ENCODE peak calls at places on chromosomes 2 and 18, in seven cellular contexts. O is GM23248, I is SK-N-SH, S is fibroblast of lung, Y is neural progenitor cell, F is mammary epithelial cell, E is OCI-LY7. T is an unnamed sample.

GRCh38 chr2:34652636-34653035 is 1053.5 kb upstream of the FAM98A start:
- DNase-seq in E (peak; percentile 4), O (peak; percentile 43), Y (peak; percentile 49), I (no peak), S (peak; percentile 1), F (no peak), T (peak; percentile 59)

GRCh38 chr18:45416168-45416567 is 199.1 kb upstream of the SLC14A2 start:
- DNase-seq in E (no peak), O (no peak), F (peak; percentile 32), S (no peak), Y (peak; percentile 16), I (peak; percentile 57), T (peak; percentile 59)

GRCh38 chr2:14675489-14675888 is 43.0 kb downstream of the LRATD1 start:
- DNase-seq in F (no peak), I (peak; percentile 19), E (no peak), O (no peak), Y (peak; percentile 51), S (no peak), T (no peak)

GRCh38 chr18:24514439-24514838 is 54.0 kb downstream of the HRH4 start:
- DNase-seq in Y (peak; percentile 52), E (peak; percentile 60), S (peak; percentile 37), F (peak; percentile 81), I (peak; percentile 39), O (peak; percentile 60), T (peak; percentile 74)

GRCh38 chr2:177242136-177242987 is 22.2 kb downstream of the NFE2L2 start:
- DNase-seq in Y (no peak), I (peak; percentile 25), F (peak; percentile 78), E (no peak), S (peak; percentile 97), O (peak; percentile 92), T (no peak)

GRCh38 chr2:118945921-118946320 is 3.9 kb downstream of the MARCO start:
- DNase-seq in O (peak; percentile 11), S (no peak), E (no peak), F (no peak), Y (no peak), I (no peak), T (no peak)

GRCh38 chr18:69265661-69266060 is 135.0 kb upstream of the DOK6 start:
- DNase-seq in O (no peak), F (no peak), E (no peak), Y (no peak), I (no peak), S (peak; percentile 63), T (no peak)

GRCh38 chr2:70385204-70385603 is 83.3 kb upstream of the FAM136A start:
- DNase-seq in O (no peak), S (no peak), I (no peak), E (no peak), Y (no peak), F (no peak), T (no peak)

GRCh38 chr2:169828141-169828811 is 1.0 kb downstream of the UBR3 start:
- DNase-seq in Y (peak; percentile 60), E (peak; percentile 56), I (peak; percentile 76), S (peak; percentile 37), F (peak; percentile 65), O (peak; percentile 54), T (peak; percentile 80)

GRCh38 chr2:149090706-149091105 is 52.2 kb downstream of the LYPD6B start:
- DNase-seq in F (no peak), E (no peak), O (peak; percentile 49), Y (no peak), I (no peak), S (no peak), T (no peak)

GRCh38 chr2:43219383-43220228 is 6.8 kb downstream of the ZFP36L2 start:
- DNase-seq in O (peak; percentile 90), F (peak; percentile 88), E (peak; percentile 94), S (peak; percentile 84), I (peak; percentile 87), Y (peak; percentile 57), T (peak; percentile 94)
- H3K79me2 ChIP-seq in O (peaks cover 30% of the 10 kb centered on the region), F (peaks cover 32% of the 10 kb centered on the region), E (peaks cover 34% of the 10 kb centered on the region), S (peaks cover 31% of the 10 kb centered on the region), I (peaks cover 44% of the 10 kb centered on the region), Y (peaks cover 31% of the 10 kb centered on the region), T (peaks cover 28% of the 10 kb centered on the region)

DNA sequence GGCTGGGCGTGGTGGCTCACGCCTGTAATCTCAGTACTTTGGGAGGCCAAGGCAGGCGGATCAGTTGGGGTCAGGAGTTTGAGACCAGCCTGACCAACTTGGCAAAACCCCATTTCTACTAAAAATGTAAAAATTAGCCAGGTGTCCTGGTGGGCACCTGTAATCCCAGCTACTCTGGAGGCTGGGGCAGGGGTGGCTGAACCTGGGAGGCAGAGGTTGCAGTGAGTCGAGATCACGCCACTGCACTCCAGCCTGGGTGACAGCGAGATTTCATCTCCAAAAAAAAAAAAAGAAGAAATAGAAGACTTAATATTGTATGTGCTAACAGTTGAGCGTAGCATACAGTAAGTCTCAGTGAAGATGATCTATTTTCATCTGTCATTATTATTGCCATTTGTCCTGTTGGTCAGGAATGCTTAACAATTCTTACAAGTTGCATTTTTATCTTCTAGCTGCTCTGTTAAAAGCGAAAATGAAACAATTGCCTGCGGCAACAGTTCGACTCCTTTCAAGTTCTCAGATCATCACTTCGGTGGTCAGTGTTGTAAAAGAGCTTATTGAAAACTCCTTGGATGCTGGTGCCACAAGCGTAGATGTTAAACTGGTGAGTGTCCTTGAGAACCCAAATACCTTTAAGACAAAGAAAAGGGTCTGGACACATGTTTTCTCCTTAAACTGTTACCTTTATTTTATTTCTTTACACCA is 7.2 kb downstream of the PMS1 start:
- DNase-seq in F (peak; percentile 39), O (no peak), E (no peak), S (no peak), Y (no peak), I (no peak), T (no peak)
- H3K79me2 ChIP-seq in F (peaks cover 40% of the 10 kb centered on the region), O (peaks cover 53% of the 10 kb centered on the region), E (peaks cover 55% of the 10 kb centered on the region), S (peaks cover 23% of the 10 kb centered on the region), Y (peaks cover 66% of the 10 kb centered on the region), I (peaks cover 38% of the 10 kb centered on the region), T (peaks cover 74% of the 10 kb centered on the region)

GRCh38 chr2:1723397-1724042 is 20.8 kb downstream of the PXDN start:
- DNase-seq in Y (no peak), I (no peak), S (no peak), O (no peak), E (no peak), F (no peak), T (no peak)
- H3K79me2 ChIP-seq in Y (peaks cover 48% of the 10 kb centered on the region), I (peaks cover 76% of the 10 kb centered on the region), S (peaks cover 57% of the 10 kb centered on the region), O (peaks cover 78% of the 10 kb centered on the region), E (no peaks in the 10 kb centered on the region), F (peaks cover 67% of the 10 kb centered on the region), T (no peaks in the 10 kb centered on the region)

GRCh38 chr2:232871835-232872736 is 2.0 kb downstream of the SNORC start:
- DNase-seq in F (no peak), I (peak; percentile 16), E (no peak), S (no peak), Y (no peak), O (no peak), T (no peak)

GRCh38 chr2:232870002-232870765 is at the start of gene SNORC:
- DNase-seq in E (no peak), O (no peak), F (no peak), S (no peak), I (peak; percentile 10), Y (no peak), T (no peak)

GRCh38 chr2:232872826-232873225 is 2.8 kb downstream of the SNORC start:
- DNase-seq in Y (no peak), S (no peak), I (peak; percentile 19), E (no peak), F (no peak), O (no peak), T (no peak)

GRCh38 chr2:232870766-232871371 is 805 bp downstream of the SNORC start:
- DNase-seq in I (no peak), O (no peak), E (no peak), S (no peak), Y (no peak), F (no peak), T (no peak)

GRCh38 chr2:232871418-232871834 is 1.4 kb downstream of the SNORC start:
- DNase-seq in F (no peak), I (peak; percentile 16), E (no peak), S (no peak), Y (no peak), O (no peak), T (no peak)
- H3K79me2 ChIP-seq in F (no peaks in the 10 kb centered on the region), I (no peaks in the 10 kb centered on the region), E (no peaks in the 10 kb centered on the region), S (no peaks in the 10 kb centered on the region), Y (no peaks in the 10 kb centered on the region), O (no peaks in the 10 kb centered on the region), T (no peaks in the 10 kb centered on the region)

GRCh38 chr2:148006249-148007007 is 14.1 kb downstream of the ORC4 start:
- DNase-seq in Y (no peak), E (no peak), I (no peak), F (no peak), O (no peak), S (no peak), T (no peak)
- H3K79me2 ChIP-seq in Y (peaks cover 100% of the 10 kb centered on the region), E (peaks cover 39% of the 10 kb centered on the region), I (peaks cover 99% of the 10 kb centered on the region), F (peaks cover 94% of the 10 kb centered on the region), O (peaks cover 100% of the 10 kb centered on the region), S (peaks cover 19% of the 10 kb centered on the region), T (peaks cover 100% of the 10 kb centered on the region)

DNA sequence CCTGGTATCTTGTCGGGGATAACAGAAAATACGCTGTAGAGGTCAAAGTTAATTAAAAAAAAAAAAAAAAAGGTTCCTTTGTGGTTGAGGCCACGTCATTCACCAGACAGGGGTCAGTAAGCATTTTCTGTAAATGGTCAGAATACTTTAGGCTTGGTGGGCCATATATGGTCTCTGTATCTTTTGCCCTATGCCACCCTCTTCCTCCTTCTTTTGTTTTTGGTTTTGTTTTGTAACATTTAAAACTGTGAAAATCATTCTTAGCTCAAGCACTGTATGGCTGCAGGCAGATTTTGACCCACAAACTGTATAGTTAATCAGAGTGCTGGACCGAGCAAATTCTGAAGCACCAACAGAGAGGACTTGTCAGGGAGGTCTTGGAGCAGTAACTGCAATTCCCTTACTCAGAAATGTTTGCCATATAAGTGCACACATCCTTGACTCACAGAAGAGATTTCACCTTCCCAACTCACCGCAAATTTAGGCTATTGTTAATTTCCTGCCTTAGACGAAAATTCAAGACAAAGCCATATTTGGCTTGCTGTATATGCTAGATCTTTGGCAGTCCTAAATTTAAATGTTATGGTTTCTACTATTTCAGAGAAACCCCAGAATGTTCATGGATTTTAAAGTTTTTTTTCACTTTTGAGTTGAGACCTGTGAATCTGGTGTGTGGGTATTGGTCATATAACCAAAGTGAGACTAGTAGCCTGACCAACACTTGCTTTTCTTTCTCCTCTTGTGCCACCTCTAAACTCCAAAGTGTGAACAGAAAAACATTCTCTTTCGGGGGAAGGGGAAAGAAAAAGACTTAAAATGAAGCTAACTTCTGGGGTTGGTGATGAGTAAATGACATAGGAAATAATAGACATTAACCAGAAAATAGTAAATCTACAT is 65.4 kb downstream of the DOCK10 start:
- DNase-seq in F (no peak), Y (no peak), O (no peak), E (no peak), I (no peak), S (no peak), T (no peak)
- H3K79me2 ChIP-seq in F (no peaks in the 10 kb centered on the region), Y (no peaks in the 10 kb centered on the region), O (peaks cover 99% of the 10 kb centered on the region), E (no peaks in the 10 kb centered on the region), I (peaks cover 53% of the 10 kb centered on the region), S (peaks cover 17% of the 10 kb centered on the region), T (no peaks in the 10 kb centered on the region)

GRCh38 chr2:182220318-182220717 is 206.5 kb downstream of the PDE1A start:
- DNase-seq in F (no peak), S (no peak), E (no peak), O (no peak), Y (no peak), I (no peak), T (no peak)
- H3K79me2 ChIP-seq in F (no peaks in the 10 kb centered on the region), S (no peaks in the 10 kb centered on the region), E (no peaks in the 10 kb centered on the region), O (no peaks in the 10 kb centered on the region), Y (no peaks in the 10 kb centered on the region), I (no peaks in the 10 kb centered on the region), T (no peaks in the 10 kb centered on the region)

T was measured in Karpas-422.